ENCODE peak calls at places on chromosomes 6 and 20, in six cellular contexts. Y is CD8-positive, alpha-beta memory T cell; W is T follicular helper cell; Q is psoas muscle; Z is neural progenitor cell; F is kidney. N is an unnamed sample.

GRCh38 chr6:113402541-113402940 is 454.6 kb upstream of the MARCKS start:
- DNase-seq in Y (no peak), W (no peak), Q (no peak), Z (no peak), F (no peak), N (no peak)

GRCh38 chr6:43762410-43762768 is 7.6 kb upstream of the VEGFA start:
- DNase-seq in Y (no peak), W (no peak), Q (no peak), Z (no peak), F (peak; percentile 55), N (no peak)

GRCh38 chr6:161238076-161238869 is 35.6 kb downstream of the AGPAT4 start:
- DNase-seq in Y (no peak), W (no peak), Q (no peak), Z (no peak), F (no peak), N (no peak)

GRCh38 chr20:22438926-22439325 is 145.4 kb downstream of the FOXA2 start:
- DNase-seq in Y (no peak), W (no peak), Q (no peak), Z (peak; percentile 28), F (no peak), N (no peak)

GRCh38 chr20:51732454-51732791 is 35.8 kb downstream of the ATP9A start:
- DNase-seq in Y (no peak), W (no peak), Q (no peak), Z (no peak), F (no peak), N (no peak)

GRCh38 chr20:17809714-17810631 is 110.2 kb downstream of the BANF2 start:
- DNase-seq in Y (no peak), W (no peak), Q (no peak), Z (no peak), F (no peak), N (no peak)

GRCh38 chr6:46876126-46876525 is 45.6 kb downstream of the ADGRF5 start:
- DNase-seq in Y (no peak), W (no peak), Q (no peak), Z (peak; percentile 52), F (peak; percentile 87), N (no peak)

GRCh38 chr6:157990321-157991066 is 8.8 kb downstream of the SYNJ2 start:
- DNase-seq in Y (no peak), W (no peak), Q (no peak), Z (no peak), F (no peak), N (no peak)

GRCh38 chr20:63125893-63126601 is 89.9 kb downstream of the YTHDF1 start:
- DNase-seq in Y (peak; percentile 27), W (no peak), Q (peak; percentile 17), Z (no peak), F (no peak), N (no peak)

GRCh38 chr20:58646703-58647102 is 4.4 kb upstream of the STX16 start:
- DNase-seq in Y (no peak), W (no peak), Q (no peak), Z (no peak), F (no peak), N (no peak)

GRCh38 chr6:3482869-3483268 is 26.0 kb upstream of the SLC22A23 start:
- DNase-seq in Y (no peak), W (no peak), Q (no peak), Z (peak; percentile 64), F (no peak), N (no peak)

GRCh38 chr6:125207956-125208355 is 54.4 kb downstream of the TPD52L1 start:
- DNase-seq in Y (no peak), W (no peak), Q (no peak), Z (no peak), F (no peak), N (no peak)

GRCh38 chr6:161346717-161347504 is 73.0 kb upstream of the AGPAT4 start:
- DNase-seq in Y (no peak), W (no peak), Q (no peak), Z (no peak), F (no peak), N (no peak)

GRCh38 chr6:4670824-4671409 is 105.3 kb upstream of the CDYL start:
- DNase-seq in Y (no peak), W (no peak), Q (no peak), Z (no peak), F (no peak), N (no peak)

GRCh38 chr6:117138920-117139319 is 126.4 kb upstream of the VGLL2 start:
- DNase-seq in Y (no peak), W (no peak), Q (no peak), Z (no peak), F (no peak), N (no peak)